ENCODE peak calls at places on chromosome 1, in six cellular contexts. One of them, this sample, is unnamed.

GRCh38 chr1:13951793-13952751 is 252.1 kb downstream of the PRDM2 start:
- DNase-seq in fibroblast of lung: no peak
- DNase-seq in cardiac fibroblast: peak; percentile 51
- DNase-seq in mammary epithelial cell: no peak
- DNase-seq in HFFc6: no peak
- DNase-seq in nephron progenitor cell: no peak
- DNase-seq in this sample: no peak

GRCh38 chr1:54408701-54409066 is 2.5 kb upstream of the SSBP3 start:
- DNase-seq in fibroblast of lung: no peak
- DNase-seq in cardiac fibroblast: no peak
- DNase-seq in mammary epithelial cell: no peak
- DNase-seq in HFFc6: no peak
- DNase-seq in nephron progenitor cell: no peak
- DNase-seq in this sample: no peak

GRCh38 chr1:52659356-52659755 is 26.4 kb downstream of the SHISAL2A start:
- DNase-seq in fibroblast of lung: peak; percentile 9
- DNase-seq in cardiac fibroblast: no peak
- DNase-seq in mammary epithelial cell: peak; percentile 86
- DNase-seq in HFFc6: no peak
- DNase-seq in nephron progenitor cell: no peak
- DNase-seq in this sample: no peak

GRCh38 chr1:38563985-38564735 is 295.4 kb downstream of the RRAGC start:
- DNase-seq in fibroblast of lung: no peak
- DNase-seq in cardiac fibroblast: no peak
- DNase-seq in mammary epithelial cell: no peak
- DNase-seq in HFFc6: no peak
- DNase-seq in nephron progenitor cell: no peak
- DNase-seq in this sample: no peak

GRCh38 chr1:43655953-43656352 is 6.0 kb downstream of the KDM4A start:
- DNase-seq in fibroblast of lung: no peak
- DNase-seq in cardiac fibroblast: no peak
- DNase-seq in mammary epithelial cell: no peak
- DNase-seq in HFFc6: no peak
- DNase-seq in nephron progenitor cell: no peak
- DNase-seq in this sample: no peak

GRCh38 chr1:3011631-3012510 is 9.4 kb upstream of the ACTRT2 start:
- DNase-seq in fibroblast of lung: no peak
- DNase-seq in cardiac fibroblast: no peak
- DNase-seq in mammary epithelial cell: no peak
- DNase-seq in HFFc6: no peak
- DNase-seq in nephron progenitor cell: no peak
- DNase-seq in this sample: peak; percentile 2

GRCh38 chr1:38013027-38013588 is 574 bp downstream of the UTP11 start:
- DNase-seq in fibroblast of lung: peak; percentile 78
- DNase-seq in cardiac fibroblast: peak; percentile 75
- DNase-seq in mammary epithelial cell: peak; percentile 55
- DNase-seq in HFFc6: peak; percentile 53
- DNase-seq in nephron progenitor cell: no peak
- DNase-seq in this sample: peak; percentile 61

GRCh38 chr1:225750420-225750819 is 27.2 kb upstream of the SRP9 start:
- DNase-seq in fibroblast of lung: no peak
- DNase-seq in cardiac fibroblast: no peak
- DNase-seq in mammary epithelial cell: no peak
- DNase-seq in HFFc6: no peak
- DNase-seq in nephron progenitor cell: no peak
- DNase-seq in this sample: no peak

GRCh38 chr1:200880212-200880611 is 7.4 kb downstream of the GPR25 start:
- DNase-seq in fibroblast of lung: no peak
- DNase-seq in cardiac fibroblast: no peak
- DNase-seq in mammary epithelial cell: peak; percentile 64
- DNase-seq in HFFc6: no peak
- DNase-seq in nephron progenitor cell: no peak
- DNase-seq in this sample: no peak

GRCh38 chr1:197302775-197303174 is 34.7 kb downstream of the CRB1 start:
- DNase-seq in fibroblast of lung: peak; percentile 88
- DNase-seq in cardiac fibroblast: no peak
- DNase-seq in mammary epithelial cell: no peak
- DNase-seq in HFFc6: peak; percentile 67
- DNase-seq in nephron progenitor cell: no peak
- DNase-seq in this sample: peak; percentile 15

GRCh38 chr1:165679282-165680036 is 18.9 kb downstream of the ALDH9A1 start:
- DNase-seq in fibroblast of lung: no peak
- DNase-seq in cardiac fibroblast: no peak
- DNase-seq in mammary epithelial cell: no peak
- DNase-seq in HFFc6: no peak
- DNase-seq in nephron progenitor cell: no peak
- DNase-seq in this sample: no peak
- TF ChIP-seq CTCF in fibroblast of lung: no peak
- TF ChIP-seq CTCF in cardiac fibroblast: no peak
- TF ChIP-seq CTCF in mammary epithelial cell: peak; percentile 14
- TF ChIP-seq CTCF in HFFc6: no peak
- TF ChIP-seq CTCF in nephron progenitor cell: no peak
- TF ChIP-seq CTCF in this sample: no peak

GRCh38 chr1:117842408-117843170 is 86.8 kb downstream of the GDAP2 start:
- DNase-seq in fibroblast of lung: no peak
- DNase-seq in cardiac fibroblast: no peak
- DNase-seq in mammary epithelial cell: no peak
- DNase-seq in HFFc6: no peak
- DNase-seq in nephron progenitor cell: no peak
- DNase-seq in this sample: no peak
- TF ChIP-seq CTCF in fibroblast of lung: no peak
- TF ChIP-seq CTCF in cardiac fibroblast: peak; percentile 20
- TF ChIP-seq CTCF in mammary epithelial cell: no peak
- TF ChIP-seq CTCF in HFFc6: peak; percentile 54
- TF ChIP-seq CTCF in nephron progenitor cell: no peak
- TF ChIP-seq CTCF in this sample: no peak

GRCh38 chr1:214319930-214320329 is 39.0 kb downstream of the SMYD2 start:
- DNase-seq in fibroblast of lung: no peak
- DNase-seq in cardiac fibroblast: no peak
- DNase-seq in mammary epithelial cell: no peak
- DNase-seq in HFFc6: no peak
- DNase-seq in nephron progenitor cell: no peak
- DNase-seq in this sample: no peak
- TF ChIP-seq CTCF in fibroblast of lung: peak; percentile 20
- TF ChIP-seq CTCF in cardiac fibroblast: no peak
- TF ChIP-seq CTCF in mammary epithelial cell: no peak
- TF ChIP-seq CTCF in HFFc6: peak; percentile 59
- TF ChIP-seq CTCF in nephron progenitor cell: no peak
- TF ChIP-seq CTCF in this sample: peak; percentile 29

DNA sequence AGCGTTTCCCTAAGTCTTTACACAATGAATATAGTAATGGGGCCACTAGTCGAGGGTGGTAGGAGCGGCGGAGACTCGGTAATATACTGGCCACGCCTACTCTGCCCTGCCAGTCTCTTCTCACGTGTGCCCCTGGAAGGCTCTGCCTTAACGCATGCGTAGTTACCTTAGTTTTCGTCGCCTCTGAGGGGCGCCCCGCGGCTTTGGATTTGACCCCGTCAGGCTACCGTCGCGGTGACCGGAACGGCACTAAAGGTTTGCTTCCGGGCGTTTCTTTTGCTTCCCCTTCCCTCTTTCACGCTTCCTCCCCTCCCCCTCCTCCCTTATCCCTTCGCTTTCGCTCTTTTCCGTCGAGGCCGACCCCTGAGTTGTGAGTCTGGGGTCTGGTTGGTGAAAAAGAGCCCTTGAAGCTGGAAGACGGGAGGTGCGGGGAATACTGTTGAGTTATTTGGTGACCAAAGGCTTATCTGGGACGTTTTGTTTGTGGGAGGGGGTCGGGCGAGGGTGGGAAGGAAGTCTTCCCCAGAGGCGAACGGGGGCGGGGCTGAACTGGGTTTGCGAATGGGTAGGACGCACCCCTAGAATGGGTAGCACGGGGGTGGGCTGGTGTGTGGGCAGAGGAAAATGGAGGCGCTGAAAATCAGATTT is at the start of gene SETDB1:
- DNase-seq in fibroblast of lung: peak; percentile 94
- DNase-seq in cardiac fibroblast: peak; percentile 98
- DNase-seq in mammary epithelial cell: peak; percentile 92
- DNase-seq in HFFc6: peak; percentile 95
- DNase-seq in nephron progenitor cell: peak; percentile 90
- DNase-seq in this sample: peak; percentile 97
- TF ChIP-seq CTCF in fibroblast of lung: no peak
- TF ChIP-seq CTCF in cardiac fibroblast: no peak
- TF ChIP-seq CTCF in mammary epithelial cell: peak; percentile 23
- TF ChIP-seq CTCF in HFFc6: peak; percentile 31
- TF ChIP-seq CTCF in nephron progenitor cell: no peak
- TF ChIP-seq CTCF in this sample: no peak

GRCh38 chr1:155910621-155911121 is 478 bp downstream of the RIT1 start:
- DNase-seq in fibroblast of lung: peak; percentile 50
- DNase-seq in cardiac fibroblast: peak; percentile 40
- DNase-seq in mammary epithelial cell: peak; percentile 34
- DNase-seq in HFFc6: peak; percentile 35
- DNase-seq in nephron progenitor cell: no peak
- DNase-seq in this sample: peak; percentile 46
- TF ChIP-seq CTCF in fibroblast of lung: peak; percentile 20
- TF ChIP-seq CTCF in cardiac fibroblast: no peak
- TF ChIP-seq CTCF in mammary epithelial cell: peak; percentile 5
- TF ChIP-seq CTCF in HFFc6: no peak
- TF ChIP-seq CTCF in nephron progenitor cell: no peak
- TF ChIP-seq CTCF in this sample: peak; percentile 19